ENCODE peak calls at places on chromosomes 16 and 17, in nine cellular contexts. A, S, W, D, Y, E, F, J and T are unnamed samples. For H3K9me3, the result is how much of the 10 kb centered on the place peaks cover.

GRCh38 chr17:57078274-57078673 is 6.8 kb upstream of the AKAP1 start:
- DNase-seq in A (no peak), S (no peak), W (no peak), D (no peak), Y (no peak), E (no peak), F (no peak), J (no peak), T (no peak)

GRCh38 chr16:57480127-57480753 is 6.1 kb downstream of the DOK4 start:
- DNase-seq in A (no peak), S (peak), W (peak), D (peak), Y (peak), E (peak), F (peak), J (no peak), T (no peak)

GRCh38 chr16:86836503-86837125 is 258.3 kb downstream of the FOXL1 start:
- DNase-seq in A (peak), S (no peak), W (peak), D (no peak), Y (no peak), E (no peak), F (no peak), J (no peak), T (no peak)

GRCh38 chr17:76626442-76626841 is 17.1 kb downstream of the ST6GALNAC1 start:
- DNase-seq in A (no peak), S (no peak), W (no peak), D (no peak), Y (no peak), E (no peak), F (no peak), J (no peak), T (no peak)

GRCh38 chr17:61149862-61150362 is 249.7 kb upstream of the TBX2 start:
- DNase-seq in A (no peak), S (no peak), W (no peak), D (no peak), Y (no peak), E (no peak), F (no peak), J (no peak), T (no peak)

GRCh38 chr17:17702821-17703607 is 21.8 kb downstream of the RAI1 start:
- DNase-seq in A (peak), S (no peak), W (no peak), D (no peak), Y (no peak), E (no peak), F (no peak), J (no peak), T (no peak)

GRCh38 chr17:71201639-71202038 is 919.2 kb upstream of the SOX9 start:
- DNase-seq in A (no peak), S (no peak), W (no peak), D (no peak), Y (no peak), E (no peak), F (no peak), J (no peak), T (no peak)

GRCh38 chr17:78276499-78276898 is 45.1 kb downstream of the TMEM235 start:
- DNase-seq in A (no peak), S (no peak), W (no peak), D (no peak), Y (no peak), E (no peak), F (no peak), J (no peak), T (no peak)

GRCh38 chr17:40316571-40317344 is 7.8 kb downstream of the RARA start:
- DNase-seq in A (peak), S (no peak), W (peak), D (peak), Y (peak), E (peak), F (peak), J (no peak), T (no peak)

GRCh38 chr17:17745476-17746455 is 64.5 kb downstream of the RAI1 start:
- DNase-seq in A (no peak), S (no peak), W (no peak), D (no peak), Y (no peak), E (no peak), F (no peak), J (no peak), T (no peak)

GRCh38 chr17:42670199-42670924 is 6.4 kb downstream of the PLEKHH3 start:
- DNase-seq in A (no peak), S (no peak), W (no peak), D (peak), Y (no peak), E (no peak), F (no peak), J (no peak), T (no peak)

GRCh38 chr16:17470871-17471744 is at the start of gene XYLT1:
- DNase-seq in A (no peak), S (peak), W (peak), D (peak), Y (peak), E (peak), F (peak), J (peak), T (peak)

GRCh38 chr17:57284984-57285646 is 28.8 kb downstream of the MSI2 start:
- DNase-seq in A (no peak), S (no peak), W (no peak), D (no peak), Y (no peak), E (no peak), F (no peak), J (no peak), T (no peak)

GRCh38 chr16:8376430-8376829 is 213.9 kb downstream of the TMEM114 start:
- DNase-seq in A (no peak), S (no peak), W (no peak), D (no peak), Y (no peak), E (no peak), F (no peak), J (no peak), T (no peak)

GRCh38 chr16:74605746-74606520 is 981 bp downstream of the GLG1 start:
- DNase-seq in A (no peak), S (no peak), W (peak), D (no peak), Y (no peak), E (no peak), F (no peak), J (no peak), T (no peak)

GRCh38 chr16:9047689-9048301 is 43.6 kb upstream of the HAPSTR1 start:
- DNase-seq in A (peak), S (peak), W (peak), D (peak), Y (peak), E (peak), F (peak), J (peak), T (peak)

GRCh38 chr16:71771571-71771970 is 37.1 kb downstream of the AP1G1 start:
- DNase-seq in A (peak), S (no peak), W (no peak), D (no peak), Y (no peak), E (no peak), F (no peak), J (no peak), T (no peak)

GRCh38 chr17:28675980-28676379 is 14.0 kb downstream of the SUPT6H start:
- DNase-seq in A (no peak), S (no peak), W (no peak), D (no peak), Y (no peak), E (peak), F (no peak), J (no peak), T (no peak)

GRCh38 chr16:89096768-89097527 is 3.3 kb downstream of the ACSF3 start:
- DNase-seq in A (no peak), S (no peak), W (no peak), D (no peak), Y (no peak), E (no peak), F (no peak), J (no peak), T (no peak)

GRCh38 chr16:3193221-3194212 is 5.5 kb downstream of the OR1F1 start:
- DNase-seq in A (no peak), S (no peak), W (no peak), D (no peak), Y (no peak), E (peak), F (no peak), J (no peak), T (no peak)

GRCh38 chr17:49450735-49451134 is 36.1 kb upstream of the PHB1 start:
- DNase-seq in A (no peak), S (no peak), W (no peak), D (no peak), Y (no peak), E (no peak), F (no peak), J (no peak), T (no peak)

GRCh38 chr16:78756189-78756661 is 656.8 kb downstream of the WWOX start:
- DNase-seq in A (no peak), S (no peak), W (no peak), D (no peak), Y (no peak), E (no peak), F (no peak), J (no peak), T (no peak)

GRCh38 chr16:80924372-80924978 is 82.2 kb downstream of the CMC2 start:
- DNase-seq in A (peak), S (peak), W (peak), D (peak), Y (peak), E (peak), F (peak), J (no peak), T (no peak)

GRCh38 chr16:1500465-1501150 is 7.4 kb downstream of the TELO2 start:
- DNase-seq in A (no peak), S (no peak), W (no peak), D (no peak), Y (no peak), E (no peak), F (no peak), J (no peak), T (no peak)

GRCh38 chr17:56149266-56150036 is 3.8 kb upstream of the ANKFN1 start:
- DNase-seq in A (no peak), S (no peak), W (no peak), D (no peak), Y (no peak), E (no peak), F (no peak), J (no peak), T (no peak)

GRCh38 chr17:81666342-81667191 is at the start of the genes CCDC137 and OXLD1:
- DNase-seq in A (peak), S (peak), W (peak), D (peak), Y (peak), E (peak), F (peak), J (peak), T (peak)

GRCh38 chr17:14471052-14471451 is 170.2 kb downstream of the HS3ST3B1 start:
- DNase-seq in A (no peak), S (no peak), W (peak), D (no peak), Y (no peak), E (peak), F (no peak), J (no peak), T (no peak)

GRCh38 chr16:68762996-68763756 is 26.1 kb downstream of the CDH1 start:
- DNase-seq in A (no peak), S (no peak), W (no peak), D (no peak), Y (no peak), E (no peak), F (no peak), J (no peak), T (no peak)

GRCh38 chr17:21251611-21252010 is 1.6 kb downstream of the NATD1 start:
- DNase-seq in A (no peak), S (no peak), W (no peak), D (no peak), Y (no peak), E (no peak), F (no peak), J (no peak), T (no peak)

GRCh38 chr17:27319536-27320221 is 25.8 kb downstream of the WSB1 start:
- DNase-seq in A (peak), S (peak), W (peak), D (peak), Y (peak), E (no peak), F (peak), J (no peak), T (peak)

GRCh38 chr16:71610936-71611871 is 14.8 kb upstream of the MARVELD3 start:
- DNase-seq in A (peak), S (peak), W (peak), D (peak), Y (peak), E (peak), F (peak), J (peak), T (no peak)

GRCh38 chr16:17784073-17784472 is 313.3 kb upstream of the XYLT1 start:
- DNase-seq in A (no peak), S (no peak), W (peak), D (no peak), Y (no peak), E (no peak), F (no peak), J (no peak), T (no peak)

GRCh38 chr17:70906808-70907207 is 737.5 kb downstream of the KCNJ2 start:
- DNase-seq in A (no peak), S (no peak), W (peak), D (no peak), Y (no peak), E (no peak), F (no peak), J (no peak), T (no peak)

GRCh38 chr17:81345211-81346089 is 49.8 kb upstream of the BAHCC1 start:
- DNase-seq in A (peak), S (peak), W (peak), D (peak), Y (peak), E (peak), F (peak), J (peak), T (peak)

DNA sequence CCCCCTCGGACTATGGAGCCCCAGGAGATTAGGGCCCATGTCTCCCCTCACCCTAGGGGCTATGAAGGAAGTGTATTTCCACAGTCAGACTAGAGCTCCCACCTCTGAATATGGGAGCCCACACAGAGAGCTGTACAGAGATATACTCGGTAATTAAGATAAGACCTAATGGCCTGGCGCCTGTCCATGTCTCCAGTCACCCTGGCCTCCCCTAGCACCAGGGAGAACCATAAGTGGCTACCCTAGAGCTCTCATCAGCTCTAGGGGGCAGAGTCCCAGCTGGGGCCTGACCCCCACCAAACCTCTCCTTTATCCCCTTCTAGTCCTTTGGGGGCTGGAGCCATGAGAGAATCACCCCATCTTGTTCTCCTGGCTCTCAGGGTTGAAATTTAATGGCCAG is 2.4 kb downstream of the TMEM101 start:
- DNase-seq in A (no peak), S (no peak), W (no peak), D (no peak), Y (no peak), E (no peak), F (no peak), J (no peak), T (no peak)
- H3K27ac ChIP-seq in A (no peak), S (no peak), W (no peak), D (no peak), Y (no peak), E (no peak), F (no peak), J (no peak), T (no peak)

DNA sequence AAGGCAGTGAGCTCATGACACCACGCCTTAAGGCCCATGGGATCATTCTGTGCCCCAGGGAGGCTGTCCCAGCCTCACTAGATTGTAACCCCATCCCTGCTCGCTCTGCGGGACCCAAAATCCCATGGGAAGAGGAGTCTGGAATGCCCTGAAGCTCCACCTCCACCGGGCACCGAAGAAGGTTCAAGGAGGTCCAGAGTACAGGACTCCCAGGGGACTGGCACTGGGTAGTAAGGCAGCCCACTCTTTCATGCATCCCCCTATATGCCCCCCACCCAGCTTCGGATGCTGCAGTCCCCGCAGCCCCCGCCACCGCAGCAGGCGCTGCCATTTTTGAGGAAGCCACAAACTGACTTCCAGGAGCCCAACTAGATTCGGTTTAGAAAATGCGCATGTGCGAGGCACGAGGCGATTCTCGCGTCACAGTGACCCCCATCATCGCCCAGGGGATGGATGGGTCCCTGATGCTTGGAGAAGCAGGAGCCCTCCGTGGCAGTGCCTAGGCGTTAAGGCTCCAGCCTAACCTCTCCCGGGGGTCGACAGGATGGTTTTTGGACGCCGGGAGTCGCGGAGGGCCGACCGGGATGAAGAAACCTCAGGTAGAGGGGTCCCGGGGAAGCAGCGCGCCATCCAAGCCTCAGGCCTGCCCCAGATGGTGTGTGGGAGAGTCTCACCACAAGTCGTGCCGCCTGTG is 1681.0 kb downstream of the TP53TG3F start:
- DNase-seq in A (no peak), S (no peak), W (no peak), D (no peak), Y (no peak), E (no peak), F (no peak), J (no peak), T (no peak)
- H3K9me3 ChIP-seq in A (under half), S (under half), W (under half), D (under half), Y (under half), E (under half), F (half or more), J (half or more), T (under half)

GRCh38 chr17:16477255-16477654 is 14.7 kb downstream of the LRRC75A start:
- DNase-seq in A (peak), S (peak), W (peak), D (no peak), Y (peak), E (peak), F (no peak), J (peak), T (no peak)
- H3K27ac ChIP-seq in A (peak), S (peak), W (peak), D (peak), Y (peak), E (peak), F (no peak), J (peak), T (peak)

DNA sequence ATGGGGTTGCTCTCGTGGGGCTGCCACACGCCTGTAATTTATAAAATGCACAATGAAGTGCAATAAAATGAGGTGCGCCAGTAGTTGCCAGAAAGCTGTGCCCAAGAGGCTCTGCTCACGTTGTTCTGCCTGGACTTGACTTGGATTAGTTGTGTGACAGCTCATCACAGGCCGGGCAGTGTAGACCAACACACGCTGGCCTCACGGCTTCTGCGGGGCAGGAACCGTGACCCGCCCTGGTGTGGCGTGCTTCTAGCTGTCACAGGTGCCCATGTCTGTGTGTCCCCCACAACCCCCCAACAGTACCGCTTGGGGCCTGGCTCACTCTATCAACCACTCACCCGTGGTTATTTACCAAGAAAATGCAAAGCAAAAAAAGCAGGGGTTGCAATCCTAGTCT is 112.2 kb upstream of the ZNF750 start:
- DNase-seq in A (no peak), S (no peak), W (no peak), D (peak), Y (peak), E (no peak), F (no peak), J (no peak), T (no peak)
- H3K9me3 ChIP-seq in A (under half), S (under half), W (under half), D (under half), Y (under half), E (half or more), F (under half), J (half or more), T (under half)

GRCh38 chr17:79796570-79797491 is at the start of gene CBX8:
- DNase-seq in A (peak), S (peak), W (peak), D (peak), Y (peak), E (peak), F (peak), J (peak), T (peak)

GRCh38 chr17:79793924-79794304 is 3.0 kb downstream of the CBX8 start:
- DNase-seq in A (peak), S (no peak), W (no peak), D (peak), Y (no peak), E (peak), F (no peak), J (no peak), T (no peak)

GRCh38 chr17:79792984-79793923 is 3.6 kb downstream of the CBX8 start:
- DNase-seq in A (no peak), S (peak), W (peak), D (peak), Y (peak), E (peak), F (no peak), J (no peak), T (no peak)

GRCh38 chr17:79795795-79796569 is 895 bp downstream of the CBX8 start:
- DNase-seq in A (no peak), S (no peak), W (no peak), D (peak), Y (no peak), E (no peak), F (no peak), J (no peak), T (no peak)

DNA sequence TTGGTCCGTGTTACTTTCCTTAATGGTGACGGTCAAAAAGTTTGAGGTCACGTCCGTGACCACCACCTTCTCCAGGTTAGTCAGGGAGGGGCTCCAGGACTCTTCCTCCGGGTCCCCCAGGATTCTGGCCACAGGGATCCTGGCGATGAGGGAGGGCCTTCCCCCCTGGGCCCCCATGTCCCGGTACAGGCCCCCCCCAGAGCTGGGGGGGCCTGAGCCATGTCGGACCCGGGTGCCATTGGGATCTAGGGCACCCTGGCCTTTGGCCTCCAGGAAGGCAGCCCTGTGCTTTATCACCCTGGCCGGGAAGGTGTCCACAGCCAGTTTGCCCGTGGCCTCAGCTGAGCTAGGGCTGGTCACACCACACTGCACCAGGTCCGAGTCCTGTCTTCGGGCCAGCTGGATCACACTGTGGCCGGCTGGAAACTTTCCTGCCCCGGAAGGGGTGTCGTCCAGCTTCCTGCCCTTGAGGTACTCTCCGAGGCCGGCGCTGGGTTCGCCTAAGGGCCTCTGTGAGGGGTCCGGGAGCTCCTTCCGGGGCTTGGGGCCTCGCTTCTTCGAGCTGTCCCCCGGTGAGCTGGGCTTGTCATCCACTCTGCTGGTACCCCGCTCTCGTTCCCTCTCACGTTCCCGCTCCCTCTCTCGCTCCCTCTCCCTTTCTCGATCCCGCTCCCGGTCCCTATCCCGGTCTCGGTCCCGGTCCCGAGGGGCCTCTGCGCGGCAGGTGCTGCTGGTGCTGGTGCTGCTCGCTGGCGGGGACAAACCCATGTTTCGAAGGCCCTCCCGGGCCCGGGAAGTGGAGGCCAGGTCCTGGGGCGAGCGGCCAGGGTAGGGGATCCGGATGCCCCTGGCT is 2.0 kb downstream of the CBX8 start:
- DNase-seq in A (no peak), S (no peak), W (no peak), D (peak), Y (no peak), E (no peak), F (no peak), J (no peak), T (no peak)
- H3K27ac ChIP-seq in A (no peak), S (no peak), W (no peak), D (no peak), Y (no peak), E (no peak), F (no peak), J (no peak), T (no peak)

GRCh38 chr17:73855933-73856332 is 211.7 kb upstream of the SDK2 start:
- DNase-seq in A (no peak), S (no peak), W (no peak), D (no peak), Y (no peak), E (no peak), F (no peak), J (no peak), T (no peak)
- H3K9me3 ChIP-seq in A (under half), S (under half), W (under half), D (under half), Y (under half), E (under half), F (under half), J (under half), T (under half)